ENCODE peak calls at places on chromosome 15, in four cellular contexts. R is GM04503; S is CD4-positive, CD25-positive, alpha-beta regulatory T cell; H is Kasumi-1. Q is an unnamed sample.

GRCh38 chr15:96230557-96231181 is 99.8 kb upstream of the NR2F2 start:
- DNase-seq in R (no peak), S (no peak), H (no peak), Q (no peak)

GRCh38 chr15:29107291-29107890 is 162.2 kb downstream of the NSMCE3 start:
- DNase-seq in R (no peak), S (no peak), H (no peak), Q (no peak)

GRCh38 chr15:23574742-23575141 is 9.3 kb downstream of the MKRN3 start:
- DNase-seq in R (no peak), S (no peak), H (no peak), Q (no peak)

GRCh38 chr15:67114846-67115521 is 49.6 kb downstream of the SMAD3 start:
- DNase-seq in R (no peak), S (no peak), H (no peak), Q (no peak)

GRCh38 chr15:101099183-101099582 is 152.7 kb downstream of the CHSY1 start:
- DNase-seq in R (no peak), S (no peak), H (no peak), Q (no peak)

GRCh38 chr15:66169023-66169422 is 84.5 kb downstream of the MEGF11 start:
- DNase-seq in R (no peak), S (no peak), H (no peak), Q (no peak)

GRCh38 chr15:32923176-32923575 is 205.4 kb downstream of the GREM1 start:
- DNase-seq in R (peak; percentile 47), S (no peak), H (no peak), Q (no peak)

GRCh38 chr15:31609243-31609642 is 282.6 kb downstream of the KLF13 start:
- DNase-seq in R (no peak), S (no peak), H (no peak), Q (no peak)

GRCh38 chr15:68615811-68616210 is 37.0 kb downstream of the CORO2B start:
- DNase-seq in R (no peak), S (no peak), H (no peak), Q (no peak)

GRCh38 chr15:96171842-96172241 is 158.7 kb upstream of the NR2F2 start:
- DNase-seq in R (peak; percentile 23), S (no peak), H (no peak), Q (no peak)

GRCh38 chr15:72203507-72203837 is 5.9 kb upstream of the GRAMD2A start:
- DNase-seq in R (peak; percentile 75), S (no peak), H (no peak), Q (peak; percentile 88)

GRCh38 chr15:43518073-43518761 is 809 bp downstream of the MAP1A start:
- DNase-seq in R (no peak), S (no peak), H (no peak), Q (peak; percentile 74)

GRCh38 chr15:81887913-81888312 is 157.9 kb downstream of the MEX3B start:
- DNase-seq in R (peak; percentile 27), S (no peak), H (no peak), Q (no peak)

GRCh38 chr15:70530503-70530902 is 232.9 kb downstream of the UACA start:
- DNase-seq in R (no peak), S (no peak), H (no peak), Q (no peak)

GRCh38 chr15:71547066-71547465 is 263.3 kb upstream of the NR2E3 start:
- DNase-seq in R (no peak), S (no peak), H (no peak), Q (no peak)

GRCh38 chr15:57667171-57667924 is 39.2 kb upstream of the POLR2M start:
- DNase-seq in R (peak; percentile 43), S (no peak), H (peak; percentile 1), Q (peak; percentile 6)

GRCh38 chr15:38038659-38039442 is 104.4 kb downstream of the TMCO5A start:
- DNase-seq in R (peak; percentile 70), S (no peak), H (no peak), Q (no peak)

GRCh38 chr15:76139368-76140068 is 79.7 kb downstream of the TMEM266 start:
- DNase-seq in R (no peak), S (peak; percentile 43), H (peak; percentile 83), Q (no peak)

Q was measured in anterior cingulate cortex.